ENCODE peak calls at places on chromosomes 2 and 18, in five cellular contexts. H is endodermal cell, F is lung, A is lower lobe of right lung, E is aorta. V is an unnamed sample.

GRCh38 chr2:204691911-204692510 is 146.7 kb downstream of the PARD3B start:
- DNase-seq in A (no peak), F (peak; percentile 51), H (peak; percentile 76), E (no peak), V (peak; percentile 78)

GRCh38 chr18:21457179-21457535 is 143.3 kb downstream of the ESCO1 start:
- DNase-seq in E (no peak), A (no peak), H (no peak), F (no peak), V (no peak)

GRCh38 chr2:177038772-177039484 is 173.7 kb upstream of the HNRNPA3 start:
- DNase-seq in H (no peak), F (no peak), E (no peak), A (no peak), V (no peak)

GRCh38 chr2:51919395-51919794 is 887.5 kb upstream of the NRXN1 start:
- DNase-seq in H (no peak), A (no peak), F (no peak), E (no peak), V (no peak)

GRCh38 chr2:79702934-79703333 is 190.1 kb downstream of the CTNNA2 start:
- DNase-seq in A (no peak), E (no peak), F (no peak), H (no peak), V (no peak)

GRCh38 chr2:46320141-46320567 is 22.9 kb downstream of the EPAS1 start:
- DNase-seq in H (no peak), A (no peak), F (no peak), E (no peak), V (no peak)

GRCh38 chr2:111710613-111711012 is 173.4 kb downstream of the ANAPC1 start:
- DNase-seq in E (no peak), F (no peak), H (peak; percentile 60), A (no peak), V (no peak)

GRCh38 chr2:40844353-40845277 is 392.7 kb upstream of the SLC8A1 start:
- DNase-seq in A (no peak), E (no peak), F (peak; percentile 30), H (peak; percentile 63), V (peak; percentile 19)

GRCh38 chr2:164009801-164010337 is 274.1 kb upstream of the FIGN start:
- DNase-seq in H (no peak), A (no peak), E (no peak), F (no peak), V (peak; percentile 8)

GRCh38 chr2:234324151-234324550 is 172.7 kb downstream of the ARL4C start:
- DNase-seq in F (no peak), H (no peak), E (no peak), A (no peak), V (no peak)

GRCh38 chr2:110204408-110205385 is at the start of gene NPHP1:
- DNase-seq in A (peak; percentile 89), E (peak; percentile 95), H (peak; percentile 96), F (peak; percentile 85), V (peak; percentile 80)

GRCh38 chr18:76338088-76338487 is 157.0 kb downstream of the ZNF516 start:
- DNase-seq in A (no peak), E (no peak), F (no peak), H (no peak), V (no peak)

GRCh38 chr2:68463287-68463877 is 3.7 kb downstream of the FBXO48 start:
- DNase-seq in E (no peak), F (no peak), A (no peak), H (no peak), V (no peak)

GRCh38 chr2:69549421-69549820 is 94.1 kb downstream of the AAK1 start:
- DNase-seq in H (no peak), F (no peak), A (no peak), E (no peak), V (no peak)

GRCh38 chr2:149715005-149715592 is 127.5 kb upstream of the MMADHC start:
- DNase-seq in H (peak; percentile 78), F (no peak), E (no peak), A (no peak), V (peak; percentile 72)

GRCh38 chr2:128237081-128237534 is 81.6 kb downstream of the HS6ST1 start:
- DNase-seq in E (no peak), H (no peak), A (no peak), F (no peak), V (no peak)

GRCh38 chr2:9108210-9108967 is 98.2 kb upstream of the ASAP2 start:
- DNase-seq in A (no peak), H (no peak), E (peak; percentile 70), F (no peak), V (peak; percentile 81)

GRCh38 chr18:8469793-8470192 is 139.4 kb upstream of the RAB12 start:
- DNase-seq in F (no peak), H (no peak), A (no peak), E (no peak), V (no peak)

GRCh38 chr2:118061135-118061955 is 26.9 kb upstream of the INSIG2 start:
- DNase-seq in A (no peak), E (no peak), F (no peak), H (peak; percentile 66), V (peak; percentile 55)

GRCh38 chr2:105239924-105240323 is 1.6 kb upstream of the GPR45 start:
- DNase-seq in H (no peak), A (no peak), F (no peak), E (no peak), V (peak; percentile 58)

GRCh38 chr18:58528011-58528367 is 100.9 kb downstream of the ALPK2 start:
- DNase-seq in A (no peak), F (no peak), H (no peak), E (no peak), V (no peak)
- H3K27ac ChIP-seq in A (no peak overlapping the region), F (no peak overlapping the region), H (no peak overlapping the region), E (no peak overlapping the region), V (no peak overlapping the region)

DNA sequence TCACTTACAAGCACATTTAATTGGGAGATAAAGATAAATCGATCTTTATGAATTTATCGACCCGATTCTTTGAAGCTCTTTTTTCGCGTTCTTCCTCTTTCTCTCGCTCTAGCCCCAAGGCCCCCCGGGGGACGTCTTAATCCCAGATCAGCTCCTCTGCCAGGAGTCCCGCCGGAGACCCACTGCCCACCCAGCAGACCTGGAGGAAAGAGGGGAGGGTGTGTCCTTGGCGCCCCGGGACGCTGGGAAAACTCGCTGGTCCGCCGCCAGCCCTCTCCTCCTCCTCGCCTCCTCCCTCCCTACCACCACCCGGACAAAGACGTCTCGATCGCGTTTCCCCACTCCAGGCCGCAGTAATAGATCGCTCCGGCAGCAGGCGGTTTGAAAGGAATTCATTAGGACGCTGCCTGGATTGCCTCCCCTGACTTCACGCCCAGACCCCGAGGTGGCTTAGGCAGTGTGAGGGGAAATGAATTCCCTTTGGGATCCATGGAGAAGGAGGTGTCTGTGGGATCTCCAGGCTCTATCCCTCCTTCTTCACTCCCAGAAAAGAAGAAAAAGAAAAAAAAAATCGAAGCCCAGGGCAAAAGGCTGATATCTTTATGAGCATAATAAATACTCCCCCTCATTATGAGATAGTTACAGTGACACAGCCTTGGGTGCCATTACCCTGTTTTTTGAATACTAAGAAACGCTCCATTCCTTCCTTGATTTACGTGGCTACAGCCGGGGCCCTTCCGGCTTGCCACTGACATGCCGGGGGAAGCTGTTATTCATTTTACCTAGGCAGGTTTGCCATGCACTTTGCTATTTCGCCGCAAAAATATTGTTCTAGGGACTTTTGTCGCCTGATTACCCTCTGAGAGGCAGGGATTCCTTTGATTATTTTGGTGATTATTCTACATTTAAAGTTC is 1.8 kb upstream of the GBX2 start:
- DNase-seq in H (peak; percentile 71), E (no peak), A (no peak), F (no peak), V (no peak)
- H3K4me1 ChIP-seq in H (peaks cover 10% of the 10 kb centered on the region), E (no peaks in the 10 kb centered on the region), A (peaks cover 34% of the 10 kb centered on the region), F (peaks cover 18% of the 10 kb centered on the region), V (peaks cover 20% of the 10 kb centered on the region)

GRCh38 chr2:161625314-161625919 is 1.2 kb downstream of the SLC4A10 start:
- DNase-seq in H (peak; percentile 88), E (peak; percentile 35), A (no peak), F (no peak), V (no peak)
- H3K4me3 ChIP-seq in H (peak overlapping the region; percentile 94), E (no peak overlapping the region), A (no peak overlapping the region), F (no peak overlapping the region), V (no peak overlapping the region)

GRCh38 chr2:237259201-237259600 is 154.8 kb downstream of the COL6A3 start:
- DNase-seq in E (no peak), A (no peak), H (no peak), F (no peak), V (no peak)
- H3K27ac ChIP-seq in E (no peak overlapping the region), A (peak overlapping the region; percentile 43), H (no peak overlapping the region), F (peak overlapping the region; percentile 15), V (no peak overlapping the region)

GRCh38 chr2:134181219-134181618 is 72.7 kb upstream of the MGAT5 start:
- DNase-seq in E (no peak), A (no peak), H (no peak), F (no peak), V (peak; percentile 33)

GRCh38 chr2:134178109-134178877 is 75.6 kb upstream of the MGAT5 start:
- DNase-seq in H (no peak), A (no peak), F (no peak), E (no peak), V (peak; percentile 57)

GRCh38 chr2:134175834-134176233 is 78.0 kb upstream of the MGAT5 start:
- DNase-seq in A (no peak), F (no peak), E (no peak), H (no peak), V (no peak)

GRCh38 chr2:134174711-134175110 is 79.2 kb upstream of the MGAT5 start:
- DNase-seq in E (no peak), H (no peak), F (no peak), A (no peak), V (no peak)

GRCh38 chr2:134177351-134177931 is 76.4 kb upstream of the MGAT5 start:
- DNase-seq in F (no peak), H (no peak), A (no peak), E (no peak), V (no peak)
- H3K4me1 ChIP-seq in F (peaks cover 14% of the 10 kb centered on the region), H (peaks cover 5% of the 10 kb centered on the region), A (peaks cover 31% of the 10 kb centered on the region), E (peaks cover 2% of the 10 kb centered on the region), V (peaks cover 29% of the 10 kb centered on the region)

GRCh38 chr2:224217233-224217961 is 178.3 kb upstream of the SERPINE2 start:
- DNase-seq in H (peak; percentile 72), A (no peak), E (no peak), F (no peak), V (no peak)

GRCh38 chr2:224219781-224220180 is 180.7 kb upstream of the SERPINE2 start:
- DNase-seq in A (no peak), H (no peak), F (no peak), E (no peak), V (no peak)

GRCh38 chr2:224221455-224221913 is 180.4 kb downstream of the FAM124B start:
- DNase-seq in F (no peak), H (peak; percentile 77), A (no peak), E (no peak), V (peak; percentile 4)

GRCh38 chr2:224220581-224221255 is 181.2 kb downstream of the FAM124B start:
- DNase-seq in H (no peak), A (no peak), F (no peak), E (no peak), V (no peak)

GRCh38 chr2:224217962-224218347 is 178.9 kb upstream of the SERPINE2 start:
- DNase-seq in H (no peak), F (no peak), A (no peak), E (no peak), V (no peak)
- H3K4me3 ChIP-seq in H (no peak overlapping the region), F (no peak overlapping the region), A (no peak overlapping the region), E (no peak overlapping the region), V (no peak overlapping the region)

DNA sequence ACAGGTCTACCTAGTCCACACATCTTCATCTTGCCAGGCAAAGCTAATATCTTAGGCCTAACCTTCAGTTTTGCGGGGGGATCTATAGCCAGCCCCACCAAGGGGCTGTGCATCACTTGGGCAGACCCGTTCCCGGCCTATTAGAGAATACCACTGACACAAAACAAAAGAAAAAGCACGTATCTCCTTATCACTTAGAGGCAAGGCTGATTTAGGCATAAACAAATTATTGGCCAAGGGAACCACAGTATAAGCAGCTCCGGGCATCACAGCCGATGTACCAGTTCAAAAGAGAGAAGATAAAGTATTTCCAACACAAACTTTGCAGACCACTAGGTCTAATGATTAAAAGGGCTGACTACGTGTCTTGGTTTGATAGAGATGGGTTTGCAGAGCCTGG is 248.0 kb downstream of the TCF4 start:
- DNase-seq in H (no peak), A (no peak), E (no peak), F (no peak), V (no peak)
- H3K27ac ChIP-seq in H (no peak overlapping the region), A (peak overlapping the region; percentile 78), E (no peak overlapping the region), F (peak overlapping the region; percentile 1), V (no peak overlapping the region)